ENCODE peak calls at places on chromosomes 5 and 9, in six cellular contexts. Q, F, J, I, S and Y are unnamed samples.

GRCh38 chr5:103259705-103260355 is 1.3 kb downstream of the MACIR start:
- DNase-seq in F (no peak), S (peak; percentile 63), J (peak; percentile 23), Q (peak; percentile 69), I (no peak), Y (no peak)

GRCh38 chr9:125524522-125524921 is 182.5 kb downstream of the MAPKAP1 start:
- DNase-seq in I (peak; percentile 46), J (peak; percentile 23), F (no peak), S (peak; percentile 77), Q (peak; percentile 95), Y (no peak)

GRCh38 chr5:59840200-59840601 is 53.3 kb downstream of the PDE4D start:
- DNase-seq in I (no peak), J (peak; percentile 72), S (peak; percentile 78), Q (peak; percentile 81), F (no peak), Y (no peak)

GRCh38 chr5:35681911-35682310 is 64.2 kb downstream of the SPEF2 start:
- DNase-seq in I (no peak), J (no peak), F (no peak), S (no peak), Q (no peak), Y (no peak)

GRCh38 chr5:136036991-136037705 is 8.4 kb downstream of the TGFBI start:
- DNase-seq in J (peak; percentile 53), S (peak; percentile 75), Q (no peak), F (no peak), I (no peak), Y (no peak)

GRCh38 chr9:15354713-15355112 is 47.7 kb upstream of the TTC39B start:
- DNase-seq in S (peak; percentile 32), J (no peak), F (no peak), Q (peak; percentile 92), I (no peak), Y (no peak)

GRCh38 chr5:5270958-5271605 is 131.0 kb downstream of the ADAMTS16 start:
- DNase-seq in F (peak; percentile 12), S (peak; percentile 75), I (no peak), J (peak; percentile 40), Q (peak; percentile 90), Y (peak; percentile 89)

GRCh38 chr9:34443976-34444375 is 14.4 kb downstream of the FAM219A start:
- DNase-seq in F (no peak), I (no peak), S (no peak), Q (no peak), J (no peak), Y (no peak)

GRCh38 chr5:122377023-122377422 is 65.0 kb downstream of the SNCAIP start:
- DNase-seq in S (peak; percentile 15), I (no peak), Q (no peak), J (peak; percentile 26), F (no peak), Y (no peak)

GRCh38 chr5:6785161-6785860 is 72.1 kb downstream of the TENT4A start:
- DNase-seq in S (no peak), F (no peak), Q (no peak), I (no peak), J (no peak), Y (no peak)

GRCh38 chr5:83474170-83474796 is 2.7 kb downstream of the VCAN start:
- DNase-seq in J (peak; percentile 88), F (peak; percentile 85), I (peak; percentile 94), S (peak; percentile 92), Q (peak; percentile 98), Y (peak; percentile 79)

GRCh38 chr5:54867310-54867944 is 118.0 kb downstream of the ESM1 start:
- DNase-seq in S (peak; percentile 67), J (peak; percentile 75), I (no peak), F (peak; percentile 24), Q (peak; percentile 48), Y (peak; percentile 82)

GRCh38 chr9:126708178-126708577 is 94.5 kb downstream of the LMX1B start:
- DNase-seq in Q (no peak), J (no peak), S (no peak), F (no peak), I (no peak), Y (no peak)

GRCh38 chr9:107465467-107466451 is 23.8 kb downstream of the KLF4 start:
- DNase-seq in F (peak; percentile 51), J (peak; percentile 33), I (no peak), Q (peak; percentile 51), S (peak; percentile 71), Y (peak; percentile 68)

GRCh38 chr9:4572184-4572826 is 82.0 kb downstream of the SLC1A1 start:
- DNase-seq in F (no peak), S (no peak), J (no peak), I (no peak), Q (no peak), Y (no peak)

GRCh38 chr9:27732494-27732893 is 159.2 kb upstream of the C9orf72 start:
- DNase-seq in J (no peak), I (no peak), Q (no peak), S (no peak), F (no peak), Y (no peak)

GRCh38 chr5:146890733-146891440 is 12.3 kb upstream of the PPP2R2B start:
- DNase-seq in I (no peak), Q (no peak), J (no peak), F (no peak), S (peak; percentile 5), Y (no peak)

GRCh38 chr9:34072410-34072809 is 23.7 kb upstream of the UBAP2 start:
- DNase-seq in J (no peak), Q (peak; percentile 77), S (no peak), F (no peak), I (no peak), Y (peak; percentile 93)

GRCh38 chr9:37957664-37957953 is 53.7 kb upstream of the SLC25A51 start:
- DNase-seq in I (no peak), J (no peak), F (no peak), S (no peak), Q (no peak), Y (no peak)

GRCh38 chr9:4579011-4579410 is 83.1 kb upstream of the PLPP6 start:
- DNase-seq in S (no peak), Q (no peak), I (no peak), J (no peak), F (no peak), Y (no peak)

GRCh38 chr5:166497705-166498104 is 1793.7 kb upstream of the WWC1 start:
- DNase-seq in I (no peak), F (no peak), J (no peak), Q (no peak), S (no peak), Y (no peak)

GRCh38 chr5:160023883-160024635 is 15.1 kb downstream of the TTC1 start:
- DNase-seq in S (peak; percentile 32), J (no peak), Q (no peak), I (no peak), F (no peak), Y (no peak)

GRCh38 chr5:107653685-107654084 is 17.1 kb downstream of the EFNA5 start:
- DNase-seq in I (no peak), Q (no peak), J (no peak), S (no peak), F (no peak), Y (no peak)

GRCh38 chr9:72354704-72355103 is 10.3 kb downstream of the ZFAND5 start:
- DNase-seq in Q (no peak), J (no peak), S (peak; percentile 42), F (no peak), I (no peak), Y (no peak)
- H3K36me3 ChIP-seq in Q (peaks cover 2% of the 10 kb centered on the region), J (peaks cover 39% of the 10 kb centered on the region), S (no peaks in the 10 kb centered on the region), F (peaks cover 77% of the 10 kb centered on the region), I (peaks cover 41% of the 10 kb centered on the region), Y (peaks cover 22% of the 10 kb centered on the region)

GRCh38 chr5:65721775-65722574 is at the start of the genes NLN and SGTB:
- DNase-seq in I (peak; percentile 46), F (peak; percentile 86), Q (peak; percentile 92), J (peak; percentile 66), S (peak; percentile 82), Y (peak; percentile 54)
- H3K18ac ChIP-seq in I (peak within 1 kb of the TSS; percentile 81), F (peak within 1 kb of the TSS; percentile 98), Q (peak within 1 kb of the TSS; percentile 82), J (peak within 1 kb of the TSS; percentile 29), S (peak within 1 kb of the TSS; percentile 92), Y (peak within 1 kb of the TSS; percentile 96)

GRCh38 chr9:131601683-131602181 is 56.4 kb downstream of the PRRT1B start:
- DNase-seq in S (no peak), F (no peak), Q (no peak), I (no peak), J (no peak), Y (no peak)

GRCh38 chr9:131603711-131604439 is 58.6 kb downstream of the PRRT1B start:
- DNase-seq in J (no peak), S (no peak), I (no peak), F (no peak), Q (no peak), Y (no peak)

GRCh38 chr9:131605770-131606590 is 60.7 kb downstream of the PRRT1B start:
- DNase-seq in F (no peak), I (no peak), Q (no peak), S (peak; percentile 24), J (peak; percentile 73), Y (no peak)

GRCh38 chr9:131606896-131607567 is 61.7 kb downstream of the PRRT1B start:
- DNase-seq in S (no peak), I (no peak), J (no peak), Q (peak; percentile 13), F (no peak), Y (no peak)

DNA sequence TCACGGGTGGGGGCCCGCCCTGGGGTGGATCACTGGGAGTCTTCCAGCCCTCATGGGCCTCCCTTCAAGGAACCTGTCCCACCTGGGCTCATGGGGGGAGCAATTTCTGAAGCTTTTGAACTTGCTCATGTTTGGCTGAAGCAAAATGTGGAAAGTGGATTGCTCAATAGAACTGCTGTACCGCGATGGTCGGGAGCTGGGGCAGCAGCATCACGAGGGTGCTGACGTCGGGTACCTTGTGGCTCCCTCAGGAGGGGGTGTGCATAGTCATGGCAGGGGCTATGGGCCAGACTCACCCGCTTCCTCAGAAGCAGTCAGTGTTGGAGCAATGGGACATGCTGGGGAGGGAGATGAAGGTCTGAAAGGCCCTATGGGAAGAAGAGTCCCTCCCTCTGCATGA is 57.9 kb downstream of the PRRT1B start:
- DNase-seq in S (no peak), I (no peak), J (no peak), Q (no peak), F (no peak), Y (no peak)
- H3K36me3 ChIP-seq in S (peaks cover 44% of the 10 kb centered on the region), I (no peaks in the 10 kb centered on the region), J (peaks cover 17% of the 10 kb centered on the region), Q (peaks cover 5% of the 10 kb centered on the region), F (peaks cover 64% of the 10 kb centered on the region), Y (peaks cover 70% of the 10 kb centered on the region)

DNA sequence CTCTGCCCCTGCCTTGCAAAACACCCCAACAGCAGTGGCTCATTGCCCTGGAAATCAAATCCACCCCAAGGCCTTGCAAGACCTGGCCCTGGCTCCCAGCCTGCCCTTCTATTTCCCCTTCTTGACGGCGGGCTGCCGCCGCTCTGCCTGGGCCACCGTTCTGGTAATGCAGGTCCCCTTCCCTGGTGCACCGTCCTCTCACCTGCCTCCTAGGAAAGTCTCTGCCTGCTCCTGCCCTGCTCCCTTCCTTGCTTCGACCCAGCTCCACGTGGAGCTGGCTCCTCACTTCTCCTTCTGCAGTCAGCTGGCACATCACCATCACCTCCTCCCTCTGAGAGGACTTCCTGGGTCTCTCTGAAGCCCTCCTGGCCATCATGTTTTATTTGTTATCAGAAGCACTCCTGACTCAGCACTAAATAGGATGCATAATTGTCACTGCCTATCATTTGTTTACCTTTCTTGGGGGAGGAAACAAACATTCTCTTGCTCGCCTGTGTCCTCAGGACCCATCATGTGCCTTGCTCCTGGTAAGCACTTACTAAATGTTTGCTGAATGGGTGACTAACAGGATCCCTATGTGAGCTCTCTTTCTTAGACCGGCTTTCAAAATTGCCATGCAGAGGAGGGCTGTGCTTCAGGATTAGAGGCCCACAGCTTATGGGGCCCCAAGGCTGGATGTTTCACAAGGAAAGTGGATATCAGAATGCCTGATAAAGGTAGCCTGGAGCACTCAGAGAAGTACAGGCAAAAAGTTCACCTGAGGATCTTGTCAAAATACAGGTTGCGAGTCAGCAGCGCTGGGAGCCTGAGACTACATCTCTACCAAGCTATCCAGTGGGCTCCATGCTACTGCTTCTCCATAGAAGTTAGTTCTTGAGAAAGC is 19.6 kb upstream of the C5orf47 start:
- DNase-seq in J (peak; percentile 88), I (no peak), F (no peak), Q (peak; percentile 86), S (peak; percentile 91), Y (peak; percentile 96)
- H3K18ac ChIP-seq in J (peak overlapping the region; percentile 5), I (peak overlapping the region; percentile 55), F (peak overlapping the region; percentile 88), Q (peak overlapping the region; percentile 24), S (peak overlapping the region; percentile 95), Y (no peak overlapping the region)